ENCODE peak calls at places on chromosomes 11 and 22, in six cellular contexts. One of them, this sample, is unnamed.

GRCh38 chr11:44031549-44031948 is 16.2 kb upstream of the ACCSL start:
- DNase-seq in HepG2: no peak
- DNase-seq in endothelial cell of umbilical vein: no peak
- DNase-seq in K562: no peak
- DNase-seq in A549: no peak
- DNase-seq in GM12878: no peak
- DNase-seq in this sample: no peak

GRCh38 chr11:59164028-59164427 is 7.9 kb upstream of the DTX4 start:
- DNase-seq in A549: no peak
- DNase-seq in HepG2: no peak
- DNase-seq in GM12878: no peak
- DNase-seq in endothelial cell of umbilical vein: no peak
- DNase-seq in K562: no peak
- DNase-seq in this sample: no peak

GRCh38 chr11:75311858-75312288 is 39.6 kb downstream of the ARRB1 start:
- DNase-seq in GM12878: no peak
- DNase-seq in HepG2: no peak
- DNase-seq in K562: no peak
- DNase-seq in endothelial cell of umbilical vein: peak
- DNase-seq in A549: no peak
- DNase-seq in this sample: no peak

GRCh38 chr11:18383388-18384156 is 10.8 kb upstream of the LDHA start:
- DNase-seq in A549: peak
- DNase-seq in K562: peak
- DNase-seq in HepG2: peak
- DNase-seq in endothelial cell of umbilical vein: peak
- DNase-seq in GM12878: peak
- DNase-seq in this sample: peak

GRCh38 chr11:19337779-19338178 is 97.0 kb upstream of the E2F8 start:
- DNase-seq in K562: no peak
- DNase-seq in GM12878: no peak
- DNase-seq in A549: no peak
- DNase-seq in endothelial cell of umbilical vein: no peak
- DNase-seq in HepG2: no peak
- DNase-seq in this sample: no peak

GRCh38 chr11:69730500-69730899 is 26.7 kb upstream of the FGF19 start:
- DNase-seq in GM12878: no peak
- DNase-seq in endothelial cell of umbilical vein: no peak
- DNase-seq in A549: no peak
- DNase-seq in HepG2: no peak
- DNase-seq in K562: no peak
- DNase-seq in this sample: no peak

GRCh38 chr11:75966546-75967287 is 151.7 kb downstream of the UVRAG start:
- DNase-seq in K562: no peak
- DNase-seq in HepG2: no peak
- DNase-seq in endothelial cell of umbilical vein: peak
- DNase-seq in A549: peak
- DNase-seq in GM12878: no peak
- DNase-seq in this sample: peak

GRCh38 chr11:57513911-57514537 is 1.5 kb downstream of the SLC43A1 start:
- DNase-seq in endothelial cell of umbilical vein: no peak
- DNase-seq in K562: no peak
- DNase-seq in GM12878: no peak
- DNase-seq in HepG2: no peak
- DNase-seq in A549: no peak
- DNase-seq in this sample: peak

GRCh38 chr22:50665738-50666137 is 6.9 kb upstream of the SHANK3 start:
- DNase-seq in A549: no peak
- DNase-seq in K562: no peak
- DNase-seq in endothelial cell of umbilical vein: no peak
- DNase-seq in GM12878: no peak
- DNase-seq in HepG2: no peak
- DNase-seq in this sample: no peak

GRCh38 chr22:30574095-30574981 is at the start of gene GAL3ST1:
- DNase-seq in endothelial cell of umbilical vein: no peak
- DNase-seq in A549: peak
- DNase-seq in K562: no peak
- DNase-seq in GM12878: no peak
- DNase-seq in HepG2: peak
- DNase-seq in this sample: no peak

GRCh38 chr11:128504489-128504888 is 82.9 kb downstream of the ETS1 start:
- DNase-seq in endothelial cell of umbilical vein: no peak
- DNase-seq in HepG2: no peak
- DNase-seq in A549: no peak
- DNase-seq in K562: no peak
- DNase-seq in GM12878: no peak
- DNase-seq in this sample: no peak

GRCh38 chr11:114399903-114400221 is 449 bp downstream of the C11orf71 start:
- DNase-seq in A549: no peak
- DNase-seq in GM12878: peak
- DNase-seq in K562: no peak
- DNase-seq in endothelial cell of umbilical vein: no peak
- DNase-seq in HepG2: peak
- DNase-seq in this sample: no peak

GRCh38 chr11:44709281-44709562 is 17.5 kb upstream of the TSPAN18 start:
- DNase-seq in K562: no peak
- DNase-seq in endothelial cell of umbilical vein: no peak
- DNase-seq in HepG2: peak
- DNase-seq in A549: no peak
- DNase-seq in GM12878: no peak
- DNase-seq in this sample: peak

GRCh38 chr22:24950272-24950902 is 2.1 kb upstream of the KIAA1671 start:
- DNase-seq in GM12878: no peak
- DNase-seq in HepG2: peak
- DNase-seq in K562: no peak
- DNase-seq in endothelial cell of umbilical vein: no peak
- DNase-seq in A549: peak
- DNase-seq in this sample: no peak

GRCh38 chr11:30876656-30877371 is 290.7 kb upstream of the MPPED2 start:
- DNase-seq in endothelial cell of umbilical vein: peak
- DNase-seq in K562: no peak
- DNase-seq in A549: no peak
- DNase-seq in GM12878: no peak
- DNase-seq in HepG2: no peak
- DNase-seq in this sample: no peak

GRCh38 chr11:78914503-78914902 is 339.8 kb upstream of the NARS2 start:
- DNase-seq in K562: no peak
- DNase-seq in GM12878: no peak
- DNase-seq in HepG2: no peak
- DNase-seq in A549: no peak
- DNase-seq in endothelial cell of umbilical vein: no peak
- DNase-seq in this sample: no peak

GRCh38 chr11:69700278-69701140 is 3.3 kb downstream of the FGF19 start:
- DNase-seq in HepG2: peak
- DNase-seq in endothelial cell of umbilical vein: peak
- DNase-seq in K562: peak
- DNase-seq in GM12878: no peak
- DNase-seq in A549: peak
- DNase-seq in this sample: no peak

GRCh38 chr11:76752321-76753175 is 30.6 kb upstream of the TSKU start:
- DNase-seq in HepG2: no peak
- DNase-seq in K562: peak
- DNase-seq in GM12878: no peak
- DNase-seq in endothelial cell of umbilical vein: no peak
- DNase-seq in A549: no peak
- DNase-seq in this sample: no peak

GRCh38 chr22:22474733-22475132 is 33.8 kb downstream of the ZNF280B start:
- DNase-seq in endothelial cell of umbilical vein: no peak
- DNase-seq in HepG2: peak
- DNase-seq in K562: peak
- DNase-seq in GM12878: no peak
- DNase-seq in A549: no peak
- DNase-seq in this sample: no peak

GRCh38 chr11:57426439-57426753 is 525 bp downstream of the SLC43A3 start:
- DNase-seq in GM12878: no peak
- DNase-seq in K562: no peak
- DNase-seq in A549: no peak
- DNase-seq in endothelial cell of umbilical vein: no peak
- DNase-seq in HepG2: no peak
- DNase-seq in this sample: peak

DNA sequence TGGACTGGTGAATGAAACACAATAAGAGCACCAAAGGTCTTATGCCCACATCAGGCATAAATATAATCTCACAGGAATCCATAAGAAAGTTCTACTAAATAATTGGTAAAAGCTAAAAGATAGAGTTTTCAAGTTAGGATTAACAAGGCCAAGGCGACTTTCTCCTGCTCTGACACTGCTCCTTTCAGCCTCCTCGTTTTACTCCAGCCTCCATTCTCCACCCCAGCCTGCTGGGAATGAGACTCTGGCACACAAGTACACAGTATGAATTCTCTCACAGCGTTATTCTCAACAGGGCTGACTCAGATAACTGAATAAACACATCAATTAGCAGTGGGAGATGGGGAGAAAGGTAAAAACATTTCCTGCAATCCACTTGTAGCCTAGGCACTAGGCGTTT is 94.9 kb downstream of the APOL5 start:
- DNase-seq in A549: no peak
- DNase-seq in HepG2: no peak
- DNase-seq in K562: no peak
- DNase-seq in GM12878: no peak
- DNase-seq in endothelial cell of umbilical vein: no peak
- DNase-seq in this sample: no peak
- TF ChIP-seq MYC in A549: no peak
- TF ChIP-seq MYC in HepG2: no peak
- TF ChIP-seq MYC in K562: no peak
- TF ChIP-seq MYC in GM12878: no peak
- TF ChIP-seq MYC in endothelial cell of umbilical vein: no peak
- TF ChIP-seq MYC in this sample: no peak

GRCh38 chr11:46049325-46049860 is 71.9 kb downstream of the PHF21A start:
- DNase-seq in endothelial cell of umbilical vein: no peak
- DNase-seq in K562: no peak
- DNase-seq in A549: no peak
- DNase-seq in GM12878: no peak
- DNase-seq in HepG2: no peak
- DNase-seq in this sample: no peak

GRCh38 chr11:46050065-46050464 is 71.2 kb downstream of the PHF21A start:
- DNase-seq in endothelial cell of umbilical vein: no peak
- DNase-seq in K562: no peak
- DNase-seq in GM12878: no peak
- DNase-seq in HepG2: peak
- DNase-seq in A549: no peak
- DNase-seq in this sample: peak

GRCh38 chr11:46044601-46045000 is 76.7 kb downstream of the PHF21A start:
- DNase-seq in A549: no peak
- DNase-seq in GM12878: no peak
- DNase-seq in endothelial cell of umbilical vein: no peak
- DNase-seq in HepG2: no peak
- DNase-seq in K562: no peak
- DNase-seq in this sample: no peak

GRCh38 chr11:46048198-46048597 is 73.1 kb downstream of the PHF21A start:
- DNase-seq in endothelial cell of umbilical vein: no peak
- DNase-seq in A549: no peak
- DNase-seq in GM12878: no peak
- DNase-seq in K562: no peak
- DNase-seq in HepG2: no peak
- DNase-seq in this sample: no peak

GRCh38 chr11:46047520-46047919 is 73.7 kb downstream of the PHF21A start:
- DNase-seq in HepG2: peak
- DNase-seq in GM12878: no peak
- DNase-seq in endothelial cell of umbilical vein: no peak
- DNase-seq in A549: no peak
- DNase-seq in K562: no peak
- DNase-seq in this sample: no peak
- TF ChIP-seq MYC in HepG2: no peak
- TF ChIP-seq MYC in GM12878: no peak
- TF ChIP-seq MYC in endothelial cell of umbilical vein: no peak
- TF ChIP-seq MYC in A549: no peak
- TF ChIP-seq MYC in K562: no peak
- TF ChIP-seq MYC in this sample: no peak

GRCh38 chr22:43078522-43078921 is 10.7 kb downstream of the TTLL1 start:
- DNase-seq in endothelial cell of umbilical vein: no peak
- DNase-seq in A549: no peak
- DNase-seq in HepG2: peak
- DNase-seq in K562: peak
- DNase-seq in GM12878: no peak
- DNase-seq in this sample: no peak

GRCh38 chr22:43079742-43080141 is 9.4 kb downstream of the TTLL1 start:
- DNase-seq in HepG2: no peak
- DNase-seq in K562: peak
- DNase-seq in A549: no peak
- DNase-seq in GM12878: no peak
- DNase-seq in endothelial cell of umbilical vein: no peak
- DNase-seq in this sample: no peak

GRCh38 chr22:43077121-43077877 is 11.9 kb downstream of the TTLL1 start:
- DNase-seq in endothelial cell of umbilical vein: no peak
- DNase-seq in HepG2: no peak
- DNase-seq in A549: no peak
- DNase-seq in K562: no peak
- DNase-seq in GM12878: no peak
- DNase-seq in this sample: no peak

GRCh38 chr22:43085658-43086606 is 3.3 kb downstream of the TTLL1 start:
- DNase-seq in GM12878: peak
- DNase-seq in K562: no peak
- DNase-seq in HepG2: no peak
- DNase-seq in A549: no peak
- DNase-seq in endothelial cell of umbilical vein: no peak
- DNase-seq in this sample: no peak

DNA sequence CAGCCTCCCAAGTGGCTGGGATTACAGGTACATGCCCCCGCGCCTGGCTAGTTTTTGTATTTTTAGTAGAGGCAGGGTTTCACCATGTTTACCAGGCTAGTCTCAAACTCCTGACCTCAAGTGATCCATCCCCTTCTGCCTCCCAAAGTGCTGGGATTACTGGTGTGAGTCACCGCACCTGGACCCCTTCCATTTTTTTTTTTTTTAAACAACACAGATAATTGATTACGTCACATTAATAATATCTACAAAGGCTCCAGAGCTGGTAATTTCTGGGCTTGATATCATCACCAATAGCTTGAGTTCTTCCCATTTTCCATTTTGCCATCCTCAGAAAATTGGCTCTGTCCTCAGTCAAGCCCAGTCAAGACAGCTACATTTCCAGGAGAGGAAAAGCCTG is 7.2 kb downstream of the TTLL1 start:
- DNase-seq in endothelial cell of umbilical vein: no peak
- DNase-seq in HepG2: no peak
- DNase-seq in A549: no peak
- DNase-seq in GM12878: no peak
- DNase-seq in K562: no peak
- DNase-seq in this sample: no peak
- TF ChIP-seq MYC in endothelial cell of umbilical vein: no peak
- TF ChIP-seq MYC in HepG2: no peak
- TF ChIP-seq MYC in A549: no peak
- TF ChIP-seq MYC in GM12878: no peak
- TF ChIP-seq MYC in K562: no peak
- TF ChIP-seq MYC in this sample: no peak

DNA sequence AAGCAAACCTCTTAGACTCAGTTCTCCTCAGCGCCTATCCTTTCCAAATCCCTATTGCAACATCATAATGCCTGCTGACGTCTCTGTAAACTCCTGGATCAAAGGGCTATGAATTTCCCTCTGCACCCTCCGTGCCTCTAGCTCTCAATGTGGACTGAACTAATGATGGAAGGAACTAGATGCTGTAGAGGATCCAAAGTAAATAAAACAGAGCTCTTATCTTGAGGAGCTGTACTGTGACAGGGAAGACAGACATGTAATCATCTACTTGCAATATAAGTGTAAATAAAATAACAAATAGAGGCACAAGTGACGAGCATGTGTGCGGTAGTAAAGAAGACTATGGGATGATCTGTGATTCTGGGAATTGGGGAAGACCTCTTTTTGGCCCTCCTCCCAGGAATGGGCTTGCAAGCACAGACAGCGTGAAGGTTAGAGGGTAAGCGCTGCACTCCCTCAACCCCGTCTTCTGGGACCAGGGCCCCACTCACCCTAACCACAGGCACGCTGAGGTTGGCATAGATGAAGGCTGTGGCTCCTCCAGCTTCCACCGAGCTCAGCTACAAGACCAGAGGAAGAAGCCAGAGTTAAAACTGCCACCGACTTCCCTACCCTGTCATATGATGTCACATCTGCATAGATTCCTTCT is 42.2 kb downstream of the P4HA3 start:
- DNase-seq in GM12878: no peak
- DNase-seq in endothelial cell of umbilical vein: no peak
- DNase-seq in K562: no peak
- DNase-seq in A549: peak
- DNase-seq in HepG2: no peak
- DNase-seq in this sample: peak
- TF ChIP-seq MYC in GM12878: no peak
- TF ChIP-seq MYC in endothelial cell of umbilical vein: no peak
- TF ChIP-seq MYC in K562: no peak
- TF ChIP-seq MYC in A549: no peak
- TF ChIP-seq MYC in HepG2: no peak
- TF ChIP-seq MYC in this sample: peak